ENCODE peak calls at places on chromosomes 7 and 10, in nine cellular contexts. V is HFF-Myc, R is IMR-90, I is mammary epithelial cell, Y is astrocyte of the cerebellum, L is tibial artery, Z is astrocyte of the spinal cord, T is bronchial epithelial cell, E is thoracic aorta. X is an unnamed sample.

GRCh38 chr7:76262683-76263402 is 39.6 kb upstream of the HSPB1 start:
- DNase-seq in R (peak), I (peak), Y (peak), E (no peak), V (peak), T (peak), L (no peak), Z (peak), X (peak)

GRCh38 chr7:113199841-113200240 is 81.5 kb upstream of the SMIM30 start:
- DNase-seq in T (peak), I (peak), V (peak), R (peak), L (no peak), Z (peak), E (no peak), Y (peak), X (peak)

GRCh38 chr10:111344804-111345203 is 268.0 kb downstream of the ADRA2A start:
- DNase-seq in R (no peak), Z (no peak), Y (no peak), V (no peak), I (no peak), L (no peak), E (no peak), T (no peak), X (peak)

GRCh38 chr7:81527651-81528050 is 242.2 kb downstream of the HGF start:
- DNase-seq in R (no peak), Y (no peak), L (no peak), E (no peak), T (no peak), I (no peak), Z (no peak), V (no peak), X (no peak)

GRCh38 chr10:76523215-76523614 is 1091.8 kb downstream of the LRMDA start:
- DNase-seq in T (no peak), V (no peak), L (peak), R (no peak), Z (no peak), Y (no peak), E (no peak), I (no peak), X (no peak)

GRCh38 chr10:5776150-5776880 is 36.9 kb downstream of the GDI2 start:
- DNase-seq in Y (no peak), Z (no peak), E (no peak), I (no peak), R (peak), T (no peak), L (no peak), V (no peak), X (no peak)

GRCh38 chr7:149333321-149333717 is 71.3 kb downstream of the ZNF783 start:
- DNase-seq in E (no peak), L (no peak), Z (no peak), V (no peak), R (no peak), Y (no peak), I (no peak), T (no peak), X (no peak)

GRCh38 chr10:71825217-71825616 is 25.8 kb downstream of the PSAP start:
- DNase-seq in R (no peak), V (no peak), L (no peak), T (no peak), I (no peak), Y (no peak), E (no peak), Z (no peak), X (no peak)

GRCh38 chr10:11264481-11265044 is 246.9 kb downstream of the CELF2 start:
- DNase-seq in Z (no peak), V (no peak), L (no peak), T (no peak), I (no peak), R (no peak), E (no peak), Y (no peak), X (no peak)

GRCh38 chr10:75097666-75098285 is 13.7 kb upstream of the SAMD8 start:
- DNase-seq in R (peak), L (no peak), Z (peak), Y (no peak), E (no peak), I (no peak), V (no peak), T (no peak), X (peak)

GRCh38 chr10:30722956-30723355 is 93.4 kb upstream of the LYZL2 start:
- DNase-seq in E (no peak), L (no peak), V (no peak), T (no peak), I (no peak), Y (no peak), Z (no peak), R (no peak), X (no peak)

GRCh38 chr7:92973964-92974363 is 137.6 kb upstream of the CDK6 start:
- DNase-seq in T (peak), Z (peak), E (no peak), V (no peak), L (no peak), R (peak), I (peak), Y (peak), X (peak)

GRCh38 chr7:69780377-69780776 is 182.1 kb downstream of the AUTS2 start:
- DNase-seq in V (no peak), T (peak), I (no peak), E (no peak), L (no peak), Z (no peak), Y (peak), R (no peak), X (peak)

GRCh38 chr10:72687035-72687434 is 4.9 kb upstream of the MCU start:
- DNase-seq in Z (no peak), Y (no peak), T (no peak), R (no peak), E (no peak), I (no peak), L (no peak), V (no peak), X (no peak)

GRCh38 chr7:162583-163297 is 29.6 kb upstream of the FAM20C start:
- DNase-seq in Z (no peak), Y (no peak), E (no peak), I (no peak), V (no peak), L (no peak), T (no peak), R (no peak), X (peak)

GRCh38 chr7:139828880-139829653 is at the start of gene TBXAS1:
- DNase-seq in E (no peak), I (no peak), T (peak), L (no peak), R (peak), Y (no peak), Z (no peak), V (no peak), X (no peak)

GRCh38 chr7:155337946-155338631 is 40.4 kb downstream of the INSIG1 start:
- DNase-seq in I (no peak), E (no peak), R (no peak), L (no peak), Y (no peak), V (no peak), T (no peak), Z (no peak), X (no peak)

GRCh38 chr7:30846378-30846777 is 65.3 kb upstream of the AQP1 start:
- DNase-seq in Y (no peak), T (peak), V (no peak), E (no peak), R (no peak), L (no peak), I (peak), Z (no peak), X (no peak)

GRCh38 chr10:113856563-113856962 is 2.1 kb downstream of the NHLRC2 start:
- DNase-seq in Z (peak), E (no peak), T (no peak), I (no peak), Y (no peak), V (no peak), R (no peak), L (no peak), X (no peak)

GRCh38 chr10:113858541-113858940 is 4.1 kb downstream of the NHLRC2 start:
- DNase-seq in Y (no peak), V (no peak), E (no peak), R (peak), T (peak), L (no peak), Z (peak), I (peak), X (no peak)

GRCh38 chr10:113854757-113855626 is 531 bp downstream of the NHLRC2 start:
- DNase-seq in R (peak), E (no peak), I (peak), T (peak), V (no peak), L (peak), Z (peak), Y (no peak), X (peak)

GRCh38 chr10:113859261-113859660 is 4.8 kb downstream of the NHLRC2 start:
- DNase-seq in I (no peak), R (no peak), V (no peak), L (no peak), E (no peak), Z (no peak), Y (no peak), T (no peak), X (no peak)

DNA sequence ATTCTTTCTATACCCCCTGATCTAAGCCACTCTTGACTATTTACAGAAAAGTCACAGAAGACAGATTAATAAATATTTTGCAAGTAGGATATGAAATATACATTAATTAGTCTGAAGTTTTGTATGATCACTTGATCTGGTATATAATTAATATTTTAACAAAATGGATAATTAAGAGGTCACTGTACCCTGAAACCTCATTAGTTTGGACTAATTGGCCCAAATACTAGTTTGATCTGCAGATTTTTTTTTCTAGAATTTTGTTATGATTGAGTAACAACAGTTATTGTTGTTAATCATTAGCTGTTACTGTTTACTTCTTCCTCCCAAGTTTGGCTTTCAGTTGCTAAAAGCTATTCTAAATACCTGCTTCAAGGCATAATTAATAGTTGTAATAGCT is 2.7 kb downstream of the NHLRC2 start:
- DNase-seq in I (no peak), Y (no peak), Z (no peak), L (no peak), R (no peak), T (no peak), E (no peak), V (no peak), X (no peak)
- H3K4me3 ChIP-seq in I (no peak), Y (no peak), Z (no peak), L (no peak), R (no peak), T (no peak), E (no peak), V (peak), X (no peak)

GRCh38 chr7:25389489-25390106 is 161.3 kb upstream of the NPVF start:
- DNase-seq in L (no peak), R (peak), Y (peak), I (peak), T (peak), V (peak), E (no peak), Z (peak), X (peak)
- TF ChIP-seq CTCF in L (peak), R (peak), Y (peak), I (peak), T (peak), V (peak), E (peak), Z (peak), X (peak)

DNA sequence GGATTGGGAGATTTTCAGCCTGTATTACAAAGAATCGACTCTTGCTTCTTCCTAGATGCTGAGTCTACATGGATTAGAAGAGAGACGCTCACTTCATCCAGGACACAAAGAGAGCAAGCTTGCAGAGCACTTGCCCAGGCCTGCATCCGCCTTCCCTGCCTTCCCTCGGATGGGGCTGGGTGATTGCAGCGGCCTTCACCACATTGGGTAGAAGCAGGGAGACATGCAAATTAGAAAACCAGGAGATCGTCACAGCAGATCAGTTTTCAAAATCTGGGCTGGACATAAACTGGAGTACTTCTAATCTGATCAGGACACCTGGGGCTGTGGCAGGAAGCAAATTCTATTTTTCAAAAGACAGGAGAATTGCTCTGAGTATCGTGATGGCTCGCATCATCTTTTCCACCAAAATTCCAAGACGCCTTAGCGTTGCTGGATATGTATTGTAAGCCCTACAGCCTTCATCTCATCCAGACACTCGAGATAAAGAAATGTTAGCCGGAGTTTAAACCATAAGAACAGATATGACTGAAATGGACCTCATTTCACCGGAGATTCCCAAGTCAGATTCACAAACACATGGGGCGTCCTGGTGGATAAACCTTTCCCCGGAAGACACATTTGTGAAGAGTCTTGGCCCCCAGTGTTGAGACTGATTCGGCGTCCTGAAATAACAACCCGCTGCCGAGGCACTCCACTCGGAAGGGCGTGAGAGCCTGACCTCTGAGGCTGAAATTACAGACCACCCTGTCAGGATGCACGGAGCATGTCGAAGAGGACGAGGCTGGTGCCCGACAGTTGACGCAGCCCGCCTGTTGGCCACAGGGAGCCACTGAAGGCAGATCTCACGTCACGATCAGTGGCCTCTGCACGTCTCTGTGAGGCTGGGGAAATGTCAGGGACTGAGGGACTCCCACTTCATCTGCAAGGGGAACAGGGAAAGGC is 91.2 kb upstream of the PARD3 start:
- DNase-seq in Y (no peak), E (no peak), T (peak), R (peak), I (peak), L (peak), V (no peak), Z (peak), X (no peak)
- H3K4me3 ChIP-seq in Y (no peak), E (no peak), T (no peak), R (no peak), I (no peak), L (peak), V (no peak), Z (no peak), X (no peak)

DNA sequence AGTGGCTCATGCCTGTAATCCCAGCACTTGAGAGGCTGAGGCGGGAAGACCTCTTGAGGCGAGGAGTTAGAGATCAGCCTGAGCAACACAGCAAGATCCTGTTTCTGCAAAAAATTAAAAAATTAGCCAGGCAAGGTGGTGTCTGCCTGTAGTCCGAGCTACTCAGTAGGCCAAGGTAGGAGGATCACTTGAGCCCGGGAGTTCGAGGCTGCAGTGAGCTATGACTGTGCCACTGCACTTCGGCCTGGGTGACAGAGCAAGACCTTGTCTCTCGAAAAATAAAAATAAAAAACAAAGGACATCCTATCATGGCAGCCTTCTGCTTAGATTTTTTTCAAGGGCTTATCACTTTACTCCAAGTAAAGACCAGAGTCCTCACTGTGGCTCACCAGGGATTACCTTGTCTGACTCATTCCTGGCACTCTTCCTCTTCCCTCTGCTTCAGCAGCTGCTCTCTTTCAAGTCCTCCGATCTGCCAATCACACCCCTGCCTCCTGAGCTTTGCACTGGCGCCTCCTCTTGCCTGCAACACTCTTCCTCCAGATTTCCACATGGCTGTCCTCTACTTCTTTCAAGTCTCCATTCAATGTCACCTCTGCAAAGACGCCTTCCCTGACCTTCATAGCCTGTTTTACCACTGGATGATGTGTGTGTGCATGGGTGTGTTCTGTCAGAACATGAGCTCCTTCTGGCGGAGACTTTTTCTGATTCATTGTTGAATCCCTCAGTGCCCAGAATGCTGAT is 7.7 kb downstream of the PRTFDC1 start:
- DNase-seq in Z (peak), I (peak), E (no peak), Y (no peak), R (peak), T (peak), V (peak), L (no peak), X (peak)
- TF ChIP-seq CTCF in Z (no peak), I (peak), E (no peak), Y (no peak), R (no peak), T (peak), V (no peak), L (no peak), X (no peak)

X was measured in AG10803.